ENCODE peak calls at places on chromosomes 12 and 14, in nine cellular contexts. V is HepG2, J is spleen, R is sigmoid colon, T is GM12878, Q is HCT116, W is transverse colon, C is stomach, H is K562. F is an unnamed sample.

GRCh38 chr12:127667131-127667685 is 599.8 kb upstream of the TMEM132C start:
- DNase-seq in V (no peak), J (no peak), R (no peak), T (no peak), Q (no peak), W (no peak), C (no peak), H (no peak), F (no peak)

GRCh38 chr12:16607895-16608294 is 1.9 kb upstream of the LMO3 start:
- DNase-seq in V (no peak), J (no peak), R (no peak), T (no peak), Q (no peak), W (no peak), C (no peak), H (no peak), F (no peak)

GRCh38 chr14:77151918-77152588 is 10.5 kb upstream of the ZDHHC22 start:
- DNase-seq in V (no peak), J (peak; percentile 7), R (no peak), T (no peak), Q (peak; percentile 28), W (no peak), C (no peak), H (no peak), F (no peak)

GRCh38 chr12:54146506-54147145 is 42.2 kb downstream of the SMUG1 start:
- DNase-seq in V (no peak), J (no peak), R (no peak), T (no peak), Q (no peak), W (no peak), C (no peak), H (no peak), F (no peak)

GRCh38 chr14:64788706-64789105 is 84.5 kb downstream of the PLEKHG3 start:
- DNase-seq in V (no peak), J (no peak), R (no peak), T (no peak), Q (peak; percentile 37), W (no peak), C (no peak), H (no peak), F (no peak)

GRCh38 chr12:10031771-10032175 is 1.3 kb downstream of the CLEC9A start:
- DNase-seq in V (no peak), J (no peak), R (no peak), T (no peak), Q (no peak), W (no peak), C (no peak), H (no peak), F (no peak)

GRCh38 chr12:116984098-116984497 is 73.3 kb downstream of the FBXW8 start:
- DNase-seq in V (no peak), J (no peak), R (no peak), T (no peak), Q (no peak), W (no peak), C (no peak), H (no peak), F (no peak)

GRCh38 chr12:11885261-11886038 is 185.3 kb upstream of the BCL2L14 start:
- DNase-seq in V (peak; percentile 94), J (no peak), R (no peak), T (no peak), Q (no peak), W (peak; percentile 67), C (peak; percentile 46), H (no peak), F (peak; percentile 76)

GRCh38 chr12:41992029-41992428 is 152.6 kb downstream of the GXYLT1 start:
- DNase-seq in V (no peak), J (no peak), R (no peak), T (no peak), Q (no peak), W (no peak), C (no peak), H (no peak), F (no peak)

GRCh38 chr12:96886998-96887677 is 19.9 kb upstream of the NEDD1 start:
- DNase-seq in V (no peak), J (no peak), R (no peak), T (no peak), Q (no peak), W (no peak), C (peak; percentile 48), H (no peak), F (no peak)

GRCh38 chr14:24372701-24373416 is 4.9 kb downstream of the NFATC4 start:
- DNase-seq in V (no peak), J (no peak), R (no peak), T (no peak), Q (no peak), W (no peak), C (peak; percentile 7), H (no peak), F (no peak)

GRCh38 chr12:93002278-93003054 is 73.4 kb upstream of the EEA1 start:
- DNase-seq in V (no peak), J (no peak), R (no peak), T (no peak), Q (no peak), W (no peak), C (no peak), H (no peak), F (no peak)

DNA sequence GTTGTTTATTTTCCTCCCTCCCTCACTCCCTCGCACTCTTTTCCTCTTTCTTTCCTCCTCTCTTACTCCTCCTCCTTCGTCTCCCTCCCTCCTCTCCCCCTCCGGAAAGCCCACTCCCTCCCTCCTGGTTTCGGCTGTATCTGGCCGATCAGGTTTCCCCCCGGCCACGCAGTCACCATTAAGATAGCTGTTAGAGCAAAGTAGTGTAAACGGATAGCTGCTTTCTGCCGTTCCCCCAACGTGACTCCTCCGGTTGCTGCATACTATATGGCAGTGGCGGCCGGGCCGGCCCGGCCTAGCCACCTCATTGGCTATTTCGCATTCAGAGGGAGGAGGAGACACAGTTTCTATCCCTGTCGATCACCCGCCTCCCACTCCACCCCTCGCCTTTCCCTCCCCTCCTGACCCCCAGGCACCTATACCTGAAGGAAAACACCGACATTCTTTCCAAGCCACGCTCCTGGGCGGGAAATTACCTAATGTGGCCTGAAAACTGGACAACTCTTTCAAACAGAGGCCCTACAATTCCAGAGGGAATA is at the start of gene SIX4:
- DNase-seq in V (peak; percentile 84), J (no peak), R (peak; percentile 87), T (no peak), Q (peak; percentile 78), W (peak; percentile 53), C (peak; percentile 78), H (peak; percentile 84), F (peak; percentile 94)
- TF ChIP-seq POLR2AphosphoS5 in V (peak; percentile 79), J (no peak), R (peak; percentile 57), T (no peak), Q (peak; percentile 96), W (no peak), C (peak; percentile 49), H (peak; percentile 71), F (peak; percentile 92)

GRCh38 chr12:130126023-130126432 is 36.2 kb upstream of the FZD10 start:
- DNase-seq in V (no peak), J (peak; percentile 29), R (no peak), T (no peak), Q (no peak), W (no peak), C (no peak), H (no peak), F (no peak)

GRCh38 chr12:130131025-130131424 is 31.2 kb upstream of the FZD10 start:
- DNase-seq in V (no peak), J (peak; percentile 64), R (no peak), T (no peak), Q (no peak), W (no peak), C (no peak), H (no peak), F (no peak)

GRCh38 chr12:130127527-130127908 is 34.7 kb upstream of the FZD10 start:
- DNase-seq in V (no peak), J (peak; percentile 4), R (peak; percentile 79), T (no peak), Q (no peak), W (no peak), C (no peak), H (peak; percentile 49), F (no peak)

GRCh38 chr12:130128764-130129735 is 33.2 kb upstream of the FZD10 start:
- DNase-seq in V (no peak), J (peak; percentile 47), R (no peak), T (no peak), Q (no peak), W (no peak), C (no peak), H (no peak), F (no peak)

DNA sequence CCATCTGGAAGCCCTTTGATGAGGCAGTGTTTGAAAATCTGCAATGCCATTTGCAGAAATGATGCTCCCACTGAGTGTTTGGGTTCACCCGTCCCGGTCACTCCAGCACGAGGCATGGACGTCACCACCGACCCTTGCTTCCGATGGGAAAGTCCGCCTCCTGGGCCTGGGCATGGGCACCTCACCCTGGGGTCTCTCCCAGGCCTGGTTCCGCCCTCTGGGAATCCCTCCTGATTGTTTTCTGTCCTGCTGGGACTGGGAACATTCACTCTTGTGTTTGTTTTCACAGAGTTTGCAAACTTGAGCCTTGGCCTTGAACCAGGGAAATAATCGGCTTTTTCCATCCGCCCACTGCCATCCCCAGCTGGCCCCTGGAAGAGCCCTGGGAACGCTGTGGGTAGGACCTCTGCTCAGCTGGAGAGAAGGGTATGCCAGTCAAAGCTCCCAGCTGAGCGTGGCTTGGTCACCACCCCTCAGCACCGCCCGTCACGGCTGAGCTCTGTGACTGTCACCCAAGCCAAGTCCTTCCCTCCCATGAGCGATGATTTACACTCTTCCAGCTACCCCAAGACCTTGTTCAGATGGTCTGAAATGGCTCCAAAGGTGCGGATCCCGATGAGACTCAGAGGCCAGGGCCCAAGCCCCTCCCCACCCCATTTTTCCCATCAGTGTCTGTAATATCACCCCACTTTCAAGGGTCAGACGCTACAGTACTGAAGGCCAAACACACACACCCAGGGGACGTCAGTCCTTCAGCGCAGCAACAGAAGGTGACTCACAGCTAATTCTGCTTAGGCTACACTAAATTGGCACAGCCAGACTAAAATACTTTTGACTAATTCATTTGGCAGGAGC is 34.1 kb upstream of the FZD10 start:
- DNase-seq in V (no peak), J (peak; percentile 69), R (peak; percentile 74), T (no peak), Q (no peak), W (no peak), C (no peak), H (no peak), F (peak; percentile 40)
- H3K9me3 ChIP-seq in V (peaks cover 6% of the 10 kb centered on the region), J (no peaks in the 10 kb centered on the region), R (no peaks in the 10 kb centered on the region), T (no peaks in the 10 kb centered on the region), Q (peaks cover 8% of the 10 kb centered on the region), W (no peaks in the 10 kb centered on the region), C (peaks cover 12% of the 10 kb centered on the region), H (no peaks in the 10 kb centered on the region), F (no peaks in the 10 kb centered on the region)

DNA sequence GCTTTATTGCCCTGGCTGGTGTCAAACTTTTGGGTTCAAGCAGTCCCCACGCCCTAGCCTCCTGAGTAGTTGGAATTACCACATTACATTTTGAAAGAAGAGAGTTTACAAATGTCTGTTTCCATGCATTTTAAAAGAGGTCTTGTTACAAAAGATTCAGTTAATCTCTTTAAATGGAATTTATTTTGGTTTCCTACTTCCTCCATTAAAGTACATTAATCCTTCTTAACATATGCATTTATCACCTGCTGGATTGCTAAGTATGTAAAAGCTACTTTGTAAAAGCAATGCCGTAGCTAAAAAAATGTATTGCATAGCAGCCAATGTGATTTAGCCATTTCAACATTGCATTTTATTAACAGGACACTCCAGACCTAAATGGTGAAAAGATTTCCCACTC is 80.4 kb downstream of the PDE3A start:
- DNase-seq in V (no peak), J (no peak), R (no peak), T (no peak), Q (no peak), W (no peak), C (no peak), H (no peak), F (no peak)
- H3K4me1 ChIP-seq in V (no peaks in the 10 kb centered on the region), J (no peaks in the 10 kb centered on the region), R (peaks cover 37% of the 10 kb centered on the region), T (no peaks in the 10 kb centered on the region), Q (no peaks in the 10 kb centered on the region), W (peaks cover 9% of the 10 kb centered on the region), C (no peaks in the 10 kb centered on the region), H (no peaks in the 10 kb centered on the region), F (no peaks in the 10 kb centered on the region)

GRCh38 chr14:32774214-32774613 is 164.5 kb upstream of the NPAS3 start:
- DNase-seq in V (no peak), J (no peak), R (no peak), T (no peak), Q (no peak), W (no peak), C (no peak), H (no peak), F (no peak)
- TF ChIP-seq POLR2AphosphoS5 in V (no peak), J (no peak), R (no peak), T (no peak), Q (no peak), W (no peak), C (no peak), H (no peak), F (no peak)